ENCODE peak calls at places on chromosomes 3 and 15, in seven cellular contexts. T, D, L, W, R, J and V are unnamed samples.

GRCh38 chr3:36403661-36404060 is 23.4 kb downstream of the STAC start:
- DNase-seq in L (no peak), J (no peak), T (no peak), R (no peak), D (no peak), W (no peak), V (no peak)

GRCh38 chr3:16828815-16829214 is 55.9 kb upstream of the PLCL2 start:
- DNase-seq in T (peak; percentile 36), W (no peak), L (peak; percentile 46), D (no peak), J (no peak), R (peak; percentile 65), V (peak; percentile 54)

GRCh38 chr3:144403040-144403457 is 431.4 kb downstream of the DIPK2A start:
- DNase-seq in D (no peak), J (peak; percentile 16), T (no peak), W (no peak), L (no peak), R (no peak), V (no peak)

GRCh38 chr3:10294030-10294591 is 1.4 kb upstream of the GHRL start:
- DNase-seq in J (no peak), W (no peak), D (no peak), L (no peak), T (no peak), R (no peak), V (no peak)

GRCh38 chr3:12367346-12367745 is 78.5 kb downstream of the PPARG start:
- DNase-seq in T (no peak), R (no peak), W (no peak), D (no peak), L (no peak), J (no peak), V (no peak)

GRCh38 chr15:83992356-83993031 is 243.1 kb upstream of the GOLGA6L4 start:
- DNase-seq in W (no peak), L (no peak), J (no peak), R (no peak), T (no peak), D (no peak), V (no peak)

GRCh38 chr15:70243686-70244540 is 146.2 kb upstream of the TLE3 start:
- DNase-seq in J (no peak), W (no peak), D (no peak), T (no peak), L (no peak), R (no peak), V (no peak)

GRCh38 chr15:40244961-40245523 is 6.2 kb downstream of the PAK6 start:
- DNase-seq in L (no peak), J (no peak), W (no peak), R (peak; percentile 5), D (no peak), T (no peak), V (peak; percentile 4)

GRCh38 chr15:38961886-38962285 is 397.3 kb upstream of the RASGRP1 start:
- DNase-seq in R (no peak), J (no peak), D (no peak), W (no peak), T (no peak), L (no peak), V (no peak)

GRCh38 chr3:142574665-142575064 is 3.9 kb downstream of the ATR start:
- DNase-seq in J (no peak), W (no peak), R (no peak), D (no peak), L (no peak), T (no peak), V (no peak)

GRCh38 chr3:57627976-57628375 is 30.8 kb upstream of the ARF4 start:
- DNase-seq in D (no peak), L (no peak), J (no peak), W (no peak), R (no peak), T (no peak), V (no peak)

GRCh38 chr15:101625169-101625568 is 27.0 kb downstream of the TM2D3 start:
- DNase-seq in W (no peak), D (no peak), J (no peak), T (no peak), L (no peak), R (no peak), V (no peak)

GRCh38 chr15:68843425-68844311 is 23.0 kb upstream of the ANP32A start:
- DNase-seq in T (peak; percentile 37), L (peak; percentile 52), D (no peak), W (no peak), R (peak; percentile 10), J (no peak), V (no peak)

GRCh38 chr15:24772256-24772655 is 96.7 kb downstream of the NPAP1 start:
- DNase-seq in R (no peak), W (no peak), T (no peak), D (no peak), J (no peak), L (no peak), V (no peak)

GRCh38 chr15:48176097-48176496 is 2.0 kb downstream of the MYEF2 start:
- DNase-seq in R (no peak), J (no peak), W (no peak), D (no peak), T (no peak), L (no peak), V (no peak)

GRCh38 chr15:84772031-84772430 is 23.6 kb downstream of the ZNF592 start:
- DNase-seq in T (no peak), R (no peak), J (no peak), W (no peak), L (no peak), D (no peak), V (no peak)

GRCh38 chr15:39874890-39875549 is 45.0 kb downstream of the GPR176 start:
- DNase-seq in W (no peak), R (peak; percentile 35), L (no peak), J (no peak), T (peak; percentile 49), D (no peak), V (peak; percentile 22)

GRCh38 chr3:126927405-126927750 is 55.5 kb upstream of the PLXNA1 start:
- DNase-seq in R (no peak), W (no peak), J (no peak), T (no peak), D (no peak), L (no peak), V (peak; percentile 55)

GRCh38 chr15:41928100-41928499 is 34.2 kb upstream of the SPTBN5 start:
- DNase-seq in J (no peak), R (no peak), L (no peak), T (no peak), D (no peak), W (no peak), V (no peak)
- H3K4me3 ChIP-seq in J (no peak overlapping the region), R (no peak overlapping the region), L (no peak overlapping the region), T (no peak overlapping the region), D (no peak overlapping the region), W (no peak overlapping the region), V (no peak overlapping the region)

DNA sequence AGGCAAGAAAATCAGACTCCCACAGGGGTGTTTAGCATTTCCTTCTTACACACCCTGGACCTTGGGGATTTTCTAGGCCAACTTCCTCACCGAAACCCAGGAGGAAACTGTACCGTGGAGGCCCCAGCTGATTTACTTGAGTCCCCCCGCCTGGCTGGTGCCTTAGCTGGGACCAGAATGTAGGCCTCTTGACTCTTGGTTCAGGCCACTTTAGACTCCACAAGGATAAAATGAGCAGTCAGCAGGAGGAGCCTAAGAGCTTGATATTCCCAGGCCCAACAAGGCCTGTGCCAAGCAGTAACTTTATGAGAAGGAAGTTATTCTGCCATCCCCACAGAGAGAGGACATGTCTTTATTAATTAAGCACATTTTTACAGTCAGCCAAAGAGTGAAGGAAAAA is 4.6 kb upstream of the APBA2 start:
- DNase-seq in R (no peak), L (no peak), W (no peak), T (no peak), J (no peak), D (no peak), V (no peak)
- TF ChIP-seq CTCF in R (no peak), L (no peak), W (no peak), T (no peak), J (no peak), D (peak; percentile 12), V (no peak)

DNA sequence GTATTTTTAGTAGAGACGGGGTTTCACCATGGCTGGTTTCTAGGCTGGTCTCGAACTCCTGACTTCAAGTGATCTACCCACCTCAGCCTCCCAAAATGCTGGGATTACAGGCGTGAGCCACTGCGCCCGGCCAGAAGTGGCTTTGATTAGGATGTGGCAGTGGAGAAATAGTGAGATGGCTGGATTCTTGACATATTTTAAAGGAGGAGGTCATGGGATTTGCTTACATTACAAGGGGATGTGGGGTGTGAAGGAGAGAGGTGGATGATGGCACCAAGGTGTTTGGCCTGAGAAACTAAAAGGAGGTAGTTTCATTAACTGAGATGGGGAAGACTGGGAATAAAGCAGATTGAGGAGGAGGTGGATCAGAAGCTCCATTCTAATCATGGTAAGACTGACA is 15.0 kb upstream of the LTF start:
- DNase-seq in L (no peak), J (no peak), R (no peak), T (no peak), D (no peak), W (no peak), V (no peak)
- H3K27me3 ChIP-seq in L (no peaks in the 10 kb centered on the region), J (peaks cover 4% of the 10 kb centered on the region), R (no peaks in the 10 kb centered on the region), T (no peaks in the 10 kb centered on the region), D (no peaks in the 10 kb centered on the region), W (no peaks in the 10 kb centered on the region), V (no peaks in the 10 kb centered on the region)

GRCh38 chr3:104632947-104633346 is 733.8 kb upstream of the ALCAM start:
- DNase-seq in J (no peak), R (no peak), W (no peak), L (no peak), T (no peak), D (no peak), V (no peak)
- H3K4me3 ChIP-seq in J (no peak overlapping the region), R (no peak overlapping the region), W (no peak overlapping the region), L (no peak overlapping the region), T (no peak overlapping the region), D (no peak overlapping the region), V (no peak overlapping the region)

GRCh38 chr3:194333981-194334320 is 17.2 kb downstream of the CPN2 start:
- DNase-seq in J (no peak), W (no peak), R (no peak), T (no peak), L (no peak), D (no peak), V (no peak)
- TF ChIP-seq CTCF in J (peak; percentile 36), W (no peak), R (no peak), T (no peak), L (no peak), D (no peak), V (no peak)

DNA sequence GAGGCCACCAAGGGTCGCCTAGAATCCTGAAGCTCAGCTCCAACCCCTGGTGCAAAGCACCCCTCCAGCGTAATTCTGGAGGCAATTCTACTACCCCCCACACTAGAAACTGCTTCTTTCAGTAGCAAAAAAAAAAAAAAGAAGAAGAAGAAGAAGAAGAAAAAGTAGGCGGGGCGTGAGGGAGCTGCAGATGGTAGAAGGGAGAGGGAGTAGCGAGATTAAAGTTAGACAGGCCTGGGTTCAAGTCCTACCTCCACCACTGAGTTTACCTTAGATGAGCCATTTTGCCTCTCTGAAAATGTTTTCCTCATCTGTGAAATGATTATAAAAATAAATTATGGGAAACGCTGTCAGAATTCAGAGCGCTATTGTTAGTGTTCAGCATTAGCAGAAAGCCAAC is 913 bp downstream of the FAM174B start:
- DNase-seq in R (no peak), L (no peak), D (no peak), J (no peak), T (no peak), W (no peak), V (no peak)
- H3K27me3 ChIP-seq in R (peaks cover 15% of the 10 kb centered on the region), L (no peaks in the 10 kb centered on the region), D (no peaks in the 10 kb centered on the region), J (peaks cover 35% of the 10 kb centered on the region), T (peaks cover 21% of the 10 kb centered on the region), W (peaks cover 6% of the 10 kb centered on the region), V (no peaks in the 10 kb centered on the region)

GRCh38 chr3:98497381-98497780 is at the start of gene OR5K2:
- DNase-seq in J (no peak), W (no peak), T (no peak), R (no peak), L (no peak), D (no peak), V (no peak)
- H3K4me3 ChIP-seq in J (no peak within 1 kb of the TSS), W (no peak within 1 kb of the TSS), T (no peak within 1 kb of the TSS), R (no peak within 1 kb of the TSS), L (no peak within 1 kb of the TSS), D (no peak within 1 kb of the TSS), V (no peak within 1 kb of the TSS)